ENCODE peak calls at places on chromosomes 2 and 18, in nine cellular contexts. M, F, O, D, U, Y, E, N and P are unnamed samples.
A peak's percentile ranks its signal among the peaks of the same experiment; 100 is the strongest.

GRCh38 chr2:57965961-57966360 is 80.6 kb upstream of the VRK2 start:
- DNase-seq in E (no peak), N (no peak), M (no peak), Y (no peak), F (no peak), U (no peak), D (no peak), O (no peak), P (no peak)

GRCh38 chr2:235170536-235171510 is 219.0 kb downstream of the SH3BP4 start:
- DNase-seq in N (peak; percentile 35), F (peak; percentile 33), U (peak; percentile 32), Y (no peak), D (peak; percentile 56), E (no peak), M (peak; percentile 17), O (peak; percentile 80), P (no peak)

GRCh38 chr18:45838302-45839070 is 13.0 kb downstream of the SIGLEC15 start:
- DNase-seq in U (peak; percentile 59), N (no peak), F (no peak), M (peak; percentile 30), D (no peak), Y (peak; percentile 63), E (no peak), O (no peak), P (no peak)

GRCh38 chr2:66126936-66127527 is 307.9 kb upstream of the MEIS1 start:
- DNase-seq in M (no peak), E (no peak), Y (no peak), U (no peak), O (no peak), N (no peak), D (no peak), F (no peak), P (no peak)

GRCh38 chr2:148552675-148553331 is 91.7 kb upstream of the EPC2 start:
- DNase-seq in U (no peak), Y (no peak), O (no peak), M (no peak), E (no peak), F (no peak), D (no peak), N (no peak), P (no peak)

GRCh38 chr2:101038455-101039255 is 36.6 kb downstream of the RPL31 start:
- DNase-seq in Y (no peak), N (peak; percentile 7), F (no peak), M (peak; percentile 30), O (no peak), U (no peak), D (peak; percentile 43), E (no peak), P (no peak)

GRCh38 chr2:240457223-240458043 is 22.0 kb downstream of the GPC1 start:
- DNase-seq in D (no peak), Y (no peak), O (no peak), F (no peak), U (no peak), E (no peak), M (no peak), N (no peak), P (no peak)

GRCh38 chr2:150389487-150389886 is 98.0 kb downstream of the RND3 start:
- DNase-seq in D (no peak), E (no peak), Y (no peak), O (no peak), F (no peak), U (no peak), N (no peak), M (no peak), P (no peak)

GRCh38 chr2:182504903-182505302 is 78.1 kb upstream of the PDE1A start:
- DNase-seq in E (no peak), Y (no peak), F (no peak), N (no peak), D (no peak), U (peak; percentile 74), M (no peak), O (no peak), P (no peak)

GRCh38 chr2:47888581-47889280 is 17.6 kb downstream of the FBXO11 start:
- DNase-seq in F (no peak), O (no peak), E (no peak), D (no peak), N (no peak), Y (no peak), U (no peak), M (no peak), P (no peak)

GRCh38 chr2:175557810-175558377 is 376.4 kb upstream of the ATP5MC3 start:
- DNase-seq in D (no peak), E (no peak), O (no peak), F (no peak), Y (no peak), N (no peak), M (no peak), U (no peak), P (no peak)

GRCh38 chr2:28356095-28356911 is 36.4 kb upstream of the FOSL2 start:
- DNase-seq in O (no peak), U (peak; percentile 96), N (peak; percentile 89), M (peak; percentile 79), D (no peak), Y (peak; percentile 89), E (peak; percentile 85), F (no peak), P (peak; percentile 92)

GRCh38 chr2:101983486-101983885 is 8.3 kb upstream of the IL1R2 start:
- DNase-seq in M (no peak), F (no peak), E (no peak), U (no peak), Y (no peak), D (no peak), N (no peak), O (no peak), P (no peak)

GRCh38 chr2:168462543-168463045 is 6.5 kb downstream of the CERS6 start:
- DNase-seq in O (no peak), M (no peak), F (no peak), N (no peak), Y (no peak), E (no peak), D (no peak), U (no peak), P (no peak)

GRCh38 chr2:238457927-238458324 is 31.2 kb downstream of the ASB1 start:
- DNase-seq in O (no peak), F (no peak), E (peak; percentile 38), D (no peak), M (no peak), U (no peak), Y (no peak), N (no peak), P (no peak)

GRCh38 chr2:55947759-55948158 is 24.2 kb upstream of the EFEMP1 start:
- DNase-seq in N (no peak), E (no peak), Y (no peak), M (no peak), D (no peak), F (no peak), U (no peak), O (no peak), P (no peak)

GRCh38 chr2:73406996-73407395 is 21.4 kb downstream of the ALMS1 start:
- DNase-seq in D (no peak), Y (no peak), E (no peak), O (no peak), M (no peak), U (no peak), N (no peak), F (no peak), P (no peak)
- H3K9me3 ChIP-seq in D (peaks cover 10% of the 10 kb centered on the region), Y (no peaks in the 10 kb centered on the region), E (peaks cover 16% of the 10 kb centered on the region), O (peaks cover 21% of the 10 kb centered on the region), M (no peaks in the 10 kb centered on the region), U (peaks cover 8% of the 10 kb centered on the region), N (peaks cover 4% of the 10 kb centered on the region), F (no peaks in the 10 kb centered on the region), P (no peaks in the 10 kb centered on the region)

DNA sequence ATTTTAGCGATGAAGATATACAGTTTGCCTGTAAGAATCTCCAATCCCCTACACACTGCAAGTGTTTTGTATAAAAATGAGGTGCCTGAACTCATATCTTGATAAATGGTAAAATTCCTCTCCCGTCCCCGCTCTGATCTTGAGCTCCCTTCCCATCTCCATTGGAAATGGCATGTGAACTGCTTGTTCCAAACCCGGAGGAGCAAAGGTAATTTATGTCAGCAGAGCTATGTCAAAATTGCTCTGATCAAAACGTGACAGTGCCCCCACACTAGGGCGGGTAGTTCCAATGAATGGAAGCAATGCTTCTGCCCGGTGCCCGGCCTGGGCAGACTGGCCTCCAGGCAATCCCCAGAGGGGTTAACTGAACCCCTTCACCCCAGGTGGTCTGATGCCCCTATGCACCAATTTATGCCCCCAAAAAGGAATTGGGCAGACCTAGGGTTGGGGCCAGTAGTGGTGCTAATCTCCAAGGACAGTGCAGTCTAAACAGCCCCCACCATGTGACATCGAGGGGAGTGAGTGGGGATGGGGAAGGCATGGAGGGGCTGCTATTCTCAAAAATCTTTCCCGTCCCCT is 3.6 kb upstream of the GMPPA start:
- DNase-seq in Y (no peak), N (no peak), D (no peak), M (no peak), F (no peak), E (no peak), O (no peak), U (no peak), P (no peak)
- TF ChIP-seq CTCF in Y (no peak), N (peak; percentile 56), D (no peak), M (no peak), F (no peak), E (no peak), O (no peak), U (no peak), P (no peak)

DNA sequence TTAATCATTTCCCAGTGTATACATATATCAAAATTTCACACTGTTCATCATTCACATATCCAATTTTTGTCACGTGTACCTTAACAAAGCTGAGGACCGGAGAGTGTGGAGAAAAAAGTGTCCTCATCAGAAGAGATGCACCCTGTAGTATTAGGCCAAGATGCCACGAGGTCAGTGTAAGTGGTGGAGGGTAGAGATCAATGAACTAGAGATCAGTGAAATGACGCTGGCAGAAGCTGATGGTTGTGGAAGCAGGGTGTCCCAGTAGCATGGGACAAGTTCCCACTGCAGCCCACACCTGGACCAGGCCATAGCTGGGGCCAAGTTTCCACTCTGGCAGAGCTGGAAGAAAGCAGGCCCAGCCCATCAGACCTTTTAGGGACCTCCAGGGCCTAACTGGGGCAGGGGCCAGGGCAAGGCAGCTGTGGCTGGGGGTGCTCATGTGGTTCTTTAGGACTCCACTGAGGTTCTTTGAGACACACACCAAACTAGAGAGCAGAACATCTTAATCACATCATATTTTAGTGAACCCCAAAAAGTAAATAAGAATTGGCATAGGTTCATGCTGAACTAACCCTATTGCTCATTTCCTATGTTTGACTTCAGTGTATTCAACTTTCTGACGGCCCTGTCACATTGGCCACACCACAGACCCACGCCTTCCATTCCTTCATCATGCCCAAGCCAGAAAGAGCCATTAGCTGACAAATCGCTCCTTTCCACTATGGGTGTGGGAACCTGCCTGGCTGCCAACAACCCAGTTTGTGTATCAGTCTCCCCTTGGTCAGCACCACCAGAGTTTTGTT is 21.6 kb upstream of the GPR55 start:
- DNase-seq in N (no peak), Y (no peak), O (no peak), E (no peak), M (no peak), D (no peak), U (no peak), F (no peak), P (no peak)
- TF ChIP-seq POLR2A in N (no peak), Y (no peak), O (no peak), E (no peak), M (no peak), D (no peak), U (no peak), F (no peak), P (no peak)

DNA sequence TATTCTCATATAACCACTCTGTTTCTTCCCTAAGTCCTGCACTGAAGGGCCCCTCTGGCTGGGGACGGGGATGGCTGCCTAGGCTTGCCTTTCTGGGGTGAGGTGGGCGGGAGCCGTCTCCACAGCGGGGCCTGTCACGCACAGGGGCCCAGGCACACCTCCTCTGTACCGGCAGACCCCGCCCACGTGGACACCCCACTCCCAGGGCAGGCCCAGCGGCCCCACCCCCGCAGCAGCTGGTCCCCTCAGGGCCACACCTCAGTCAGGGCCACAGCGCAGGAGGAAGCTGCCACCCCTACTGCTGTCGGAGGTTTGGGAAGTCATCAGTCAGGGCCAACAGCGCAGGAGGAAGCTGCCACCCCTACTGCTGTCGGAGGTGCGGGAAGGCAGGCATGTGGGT is 257.6 kb upstream of the RAB6C start:
- DNase-seq in D (no peak), F (no peak), Y (no peak), O (no peak), U (no peak), N (no peak), M (no peak), E (no peak), P (no peak)
- H3K9me3 ChIP-seq in D (no peaks in the 10 kb centered on the region), F (no peaks in the 10 kb centered on the region), Y (no peaks in the 10 kb centered on the region), O (no peaks in the 10 kb centered on the region), U (no peaks in the 10 kb centered on the region), N (no peaks in the 10 kb centered on the region), M (no peaks in the 10 kb centered on the region), E (no peaks in the 10 kb centered on the region), P (no peaks in the 10 kb centered on the region)